ENCODE peak calls at places on chromosomes 11 and 22, in eight cellular contexts. C is neural progenitor cell, L is PC-3, Y is GM23338, P is HCT116, Z is SK-N-SH, E is MM.1S, V is hepatocyte. R is an unnamed sample. For H3K27me3, the result is how much of the 10 kb centered on the place peaks cover.

GRCh38 chr11:581342-581741 is 5.1 kb downstream of the PHRF1 start:
- DNase-seq in L (no peak), E (no peak), P (no peak), Y (no peak), Z (no peak), V (no peak), C (no peak), R (no peak)

GRCh38 chr11:8767466-8768142 is 85.0 kb downstream of the RPL27A start:
- DNase-seq in P (no peak), C (no peak), Y (no peak), V (no peak), Z (no peak), L (peak), E (no peak), R (peak)

GRCh38 chr22:47001288-47001687 is 238.8 kb downstream of the TBC1D22A start:
- DNase-seq in C (no peak), E (peak), Z (no peak), V (no peak), Y (no peak), P (no peak), L (no peak), R (no peak)

GRCh38 chr11:113198907-113199660 is 115.3 kb upstream of the TTC12 start:
- DNase-seq in Z (no peak), L (peak), E (no peak), P (no peak), C (no peak), Y (no peak), V (no peak), R (no peak)

GRCh38 chr22:50544746-50545253 is 899 bp upstream of the KLHDC7B start:
- DNase-seq in E (no peak), Z (no peak), V (peak), P (no peak), L (no peak), C (no peak), Y (no peak), R (no peak)

GRCh38 chr11:66069715-66070603 is at the start of gene PACS1:
- DNase-seq in E (peak), V (peak), L (peak), Y (peak), P (no peak), Z (peak), C (peak), R (peak)

GRCh38 chr11:79498681-79499080 is 57.9 kb upstream of the TENM4 start:
- DNase-seq in Y (no peak), E (no peak), L (no peak), Z (no peak), V (no peak), C (no peak), P (no peak), R (peak)

GRCh38 chr11:82405392-82405791 is 328.3 kb downstream of the FAM181B start:
- DNase-seq in Z (no peak), V (peak), L (no peak), C (peak), Y (no peak), P (no peak), E (no peak), R (no peak)

GRCh38 chr11:116879789-116880402 is 42.5 kb upstream of the APOA1 start:
- DNase-seq in L (peak), E (peak), V (peak), C (peak), Z (peak), Y (peak), P (peak), R (peak)

GRCh38 chr11:45678962-45679361 is 13.5 kb upstream of the CHST1 start:
- DNase-seq in P (no peak), Y (no peak), C (no peak), E (no peak), V (no peak), L (no peak), Z (no peak), R (no peak)

GRCh38 chr22:39303358-39303757 is 16.1 kb downstream of the RPL3 start:
- DNase-seq in V (no peak), E (no peak), C (no peak), P (no peak), L (no peak), Y (no peak), Z (no peak), R (no peak)

GRCh38 chr11:85347291-85347690 is 279.9 kb downstream of the DLG2 start:
- DNase-seq in E (no peak), C (peak), Y (peak), Z (no peak), V (no peak), P (no peak), L (no peak), R (no peak)

GRCh38 chr11:130675456-130675855 is 227.0 kb downstream of the ADAMTS15 start:
- DNase-seq in Y (no peak), L (no peak), C (no peak), E (no peak), P (no peak), Z (no peak), V (peak), R (peak)

GRCh38 chr22:30290318-30290678 is 993 bp upstream of the CASTOR1 start:
- DNase-seq in P (no peak), E (no peak), V (no peak), Z (no peak), L (no peak), Y (no peak), C (no peak), R (peak)

GRCh38 chr11:71286701-71287643 is 34.6 kb upstream of the SHANK2 start:
- DNase-seq in L (peak), E (no peak), V (no peak), C (no peak), Y (no peak), Z (peak), P (no peak), R (peak)

GRCh38 chr11:78057462-78058055 is 6.1 kb upstream of the THRSP start:
- DNase-seq in P (no peak), V (no peak), L (no peak), Y (no peak), E (no peak), Z (no peak), C (no peak), R (no peak)

GRCh38 chr11:114307524-114308203 is 11.5 kb downstream of the NNMT start:
- DNase-seq in V (peak), P (no peak), L (peak), Z (no peak), Y (no peak), E (no peak), C (no peak), R (peak)

GRCh38 chr22:46491936-46492335 is 45.5 kb downstream of the CELSR1 start:
- DNase-seq in L (no peak), E (no peak), P (no peak), V (peak), C (no peak), Z (peak), Y (no peak), R (peak)

GRCh38 chr22:17118342-17118741 is 2.8 kb downstream of the TMEM121B start:
- DNase-seq in L (no peak), E (no peak), V (no peak), Y (no peak), Z (no peak), C (no peak), P (no peak), R (no peak)

GRCh38 chr11:12815150-12815523 is 140.9 kb downstream of the TEAD1 start:
- DNase-seq in Z (no peak), P (no peak), E (no peak), Y (no peak), C (no peak), L (no peak), V (no peak), R (no peak)
- H3K4me3 ChIP-seq in Z (peak), P (peak), E (peak), Y (no peak), C (no peak), L (no peak), V (no peak), R (peak)

DNA sequence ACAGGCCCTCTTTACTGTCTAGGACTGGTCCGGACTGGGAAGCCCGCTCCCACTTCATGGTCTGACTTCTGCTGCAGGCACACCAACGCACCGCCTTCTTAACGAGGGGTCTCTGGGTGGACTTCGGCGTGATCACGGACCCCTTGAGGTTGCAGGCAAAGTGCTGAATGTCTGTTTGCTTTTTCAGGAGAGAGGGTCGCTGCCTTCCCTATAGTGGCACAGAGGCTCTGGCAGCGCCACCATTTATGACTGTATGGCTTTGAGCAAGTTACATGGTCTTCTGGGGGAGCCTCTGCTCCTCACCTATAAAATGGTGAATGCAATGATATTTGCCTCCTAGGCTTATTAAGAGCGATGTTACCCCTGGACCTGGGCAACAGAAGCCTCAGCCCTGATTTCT is 1.4 kb upstream of the SCN4B start:
- DNase-seq in Z (no peak), E (no peak), Y (no peak), P (no peak), C (no peak), L (no peak), V (no peak), R (no peak)
- H3K27me3 ChIP-seq in Z (half or more), E (half or more), Y (half or more), P (under half), C (half or more), L (half or more), V (half or more), R (half or more)

GRCh38 chr11:123125169-123125568 is 63.2 kb upstream of the HSPA8 start:
- DNase-seq in E (no peak), P (no peak), C (no peak), Z (no peak), Y (no peak), V (no peak), L (no peak), R (no peak)

GRCh38 chr11:123116486-123116885 is 54.5 kb upstream of the HSPA8 start:
- DNase-seq in L (peak), Y (no peak), E (no peak), V (no peak), Z (no peak), P (no peak), C (no peak), R (no peak)

GRCh38 chr11:123122852-123123251 is 60.9 kb upstream of the HSPA8 start:
- DNase-seq in C (no peak), Y (no peak), P (no peak), E (peak), L (no peak), Z (no peak), V (no peak), R (no peak)

DNA sequence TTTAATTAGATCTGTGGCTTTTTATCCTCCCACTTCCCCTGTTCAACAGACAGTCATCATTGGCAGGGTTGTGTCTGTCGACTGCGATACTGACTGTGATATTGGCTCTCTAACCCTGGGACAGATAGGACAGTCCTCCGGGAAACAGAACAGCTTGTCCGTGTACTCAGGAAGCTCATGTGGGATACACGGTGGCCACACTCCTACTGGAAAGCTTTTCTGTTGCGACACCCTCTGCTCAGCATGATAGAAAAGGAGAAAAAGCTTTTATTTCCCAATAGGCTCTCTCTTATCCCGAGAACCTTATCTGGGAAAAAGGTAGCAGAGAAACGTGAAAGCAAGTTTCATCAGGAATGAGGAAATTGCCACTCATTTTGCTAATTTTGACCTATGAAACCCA is 60.4 kb upstream of the HSPA8 start:
- DNase-seq in Z (peak), V (peak), P (no peak), C (no peak), Y (no peak), L (no peak), E (no peak), R (peak)
- TF ChIP-seq EZH2phosphoT487 in Z (no peak), V (no peak), P (no peak), C (no peak), Y (no peak), L (no peak), E (no peak), R (no peak)

DNA sequence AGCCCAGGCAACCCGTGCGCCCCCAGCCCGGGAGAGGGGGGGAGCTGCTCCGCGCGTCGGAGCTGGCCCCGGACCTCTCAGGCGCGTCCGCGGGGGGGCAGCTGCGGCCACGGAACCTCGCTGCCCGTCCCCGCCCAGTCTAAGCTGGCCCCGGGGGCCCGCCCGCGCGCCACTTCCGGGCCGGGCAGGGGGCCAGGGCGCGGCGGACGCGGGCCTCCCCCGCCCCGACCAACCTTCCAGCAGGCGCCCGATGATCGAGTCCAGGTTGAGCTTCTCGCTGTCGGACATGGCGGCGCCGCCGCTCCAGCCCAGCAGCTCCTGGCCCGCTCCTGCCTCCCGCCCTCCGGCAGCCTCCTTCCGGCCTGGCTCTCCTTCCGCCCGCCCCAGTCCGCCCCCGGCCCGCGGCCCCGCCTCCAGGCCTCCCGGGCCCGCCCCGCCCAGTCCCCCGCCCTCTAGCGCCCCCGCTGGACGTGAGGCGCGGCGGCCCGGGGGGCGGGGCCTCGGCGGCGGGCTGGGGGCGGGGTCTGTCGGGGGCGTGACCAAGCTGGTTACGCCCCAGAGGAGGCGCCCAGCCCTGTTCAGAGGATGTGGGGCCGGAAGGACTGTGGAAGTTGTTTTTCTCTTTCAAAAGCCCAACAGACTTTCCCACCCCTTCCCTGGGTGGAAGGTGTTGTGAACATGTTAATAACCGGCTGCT is at the start of gene PPP1CA:
- DNase-seq in P (peak), C (peak), E (peak), V (peak), Z (peak), Y (peak), L (peak), R (peak)
- H3K4me3 ChIP-seq in P (peak), C (peak), E (peak), V (peak), Z (peak), Y (peak), L (peak), R (peak)

DNA sequence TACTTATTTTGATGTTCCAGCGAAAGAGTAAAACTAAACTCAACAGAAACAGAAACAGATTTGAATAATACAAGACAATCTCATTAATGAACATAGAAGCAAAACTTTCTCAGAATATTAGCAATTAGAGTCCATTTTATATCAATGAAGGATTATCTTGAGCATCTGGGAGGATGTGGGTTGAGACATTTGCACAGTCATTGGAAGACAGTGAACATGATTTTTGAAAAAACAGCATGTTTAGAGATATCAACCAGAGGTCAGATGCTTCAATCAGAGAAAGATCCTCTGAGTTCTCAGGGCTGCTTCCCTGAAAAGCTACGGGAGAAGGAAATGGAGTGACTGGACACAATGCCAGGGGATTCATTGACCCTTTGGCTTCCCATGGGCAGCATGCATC is 35.9 kb upstream of the VPREB1 start:
- DNase-seq in P (no peak), E (no peak), V (no peak), Y (no peak), C (no peak), L (no peak), Z (no peak), R (no peak)
- H3K27me3 ChIP-seq in P (under half), E (under half), V (under half), Y (half or more), C (half or more), L (under half), Z (under half), R (under half)

DNA sequence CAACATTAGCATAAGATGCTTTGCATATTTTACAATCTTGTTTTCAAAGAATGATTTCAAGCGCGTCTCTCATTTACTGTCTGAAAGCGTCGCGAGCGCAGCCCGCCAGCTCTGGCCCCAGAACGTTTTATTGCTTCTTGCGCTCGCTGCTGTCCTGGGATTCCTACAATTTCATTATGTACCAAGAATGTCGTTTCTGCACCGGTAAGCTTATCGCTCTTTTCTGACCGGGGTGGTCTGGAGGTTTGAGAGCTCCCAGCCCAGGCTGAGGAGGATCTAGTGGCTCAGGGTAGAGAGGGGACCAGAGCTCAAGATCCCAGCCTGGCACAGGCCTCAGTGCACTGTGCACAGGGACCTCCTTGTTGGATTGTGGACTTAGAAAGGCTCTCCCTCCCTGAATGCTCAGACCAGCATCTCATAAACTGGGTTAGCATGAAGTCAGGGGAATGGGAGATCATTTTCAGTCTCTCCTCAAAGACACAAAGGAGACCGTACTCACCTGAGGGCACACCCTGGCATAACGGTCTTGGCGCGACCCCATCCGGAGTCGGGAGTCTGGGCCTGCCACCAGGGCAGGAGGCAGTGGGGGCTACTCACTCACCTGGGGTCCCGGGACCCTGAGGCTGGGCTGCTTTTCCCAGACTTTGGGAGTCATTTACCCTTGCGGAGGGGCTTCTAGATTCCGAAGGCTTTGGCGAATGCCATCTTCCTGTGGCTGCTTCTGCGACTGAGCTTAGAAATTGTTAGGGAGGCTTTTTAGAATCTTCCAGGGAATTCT is 817.4 kb downstream of the BRD1 start:
- DNase-seq in C (no peak), L (no peak), E (no peak), V (no peak), Z (peak), Y (no peak), P (no peak), R (no peak)
- TF ChIP-seq EZH2phosphoT487 in C (no peak), L (no peak), E (no peak), V (no peak), Z (no peak), Y (no peak), P (no peak), R (no peak)

GRCh38 chr11:94708642-94709041 is 59.5 kb upstream of the AMOTL1 start:
- DNase-seq in L (peak), E (no peak), C (no peak), Y (no peak), V (no peak), P (no peak), Z (no peak), R (no peak)

GRCh38 chr11:94702481-94702880 is 65.7 kb upstream of the AMOTL1 start:
- DNase-seq in L (no peak), P (no peak), Y (no peak), Z (no peak), C (no peak), E (no peak), V (no peak), R (no peak)

GRCh38 chr11:94705419-94705818 is 62.7 kb upstream of the AMOTL1 start:
- DNase-seq in L (no peak), P (no peak), C (no peak), E (no peak), Y (no peak), V (no peak), Z (no peak), R (no peak)

GRCh38 chr11:94708176-94708575 is 60.0 kb upstream of the AMOTL1 start:
- DNase-seq in V (no peak), C (no peak), Z (no peak), L (no peak), P (no peak), E (no peak), Y (no peak), R (no peak)

GRCh38 chr11:94706211-94706610 is 61.9 kb upstream of the AMOTL1 start:
- DNase-seq in P (no peak), Y (no peak), L (peak), V (peak), C (no peak), Z (no peak), E (no peak), R (peak)
- H3K4me3 ChIP-seq in P (no peak), Y (no peak), L (peak), V (no peak), C (no peak), Z (no peak), E (no peak), R (peak)

GRCh38 chr22:37164535-37164887 is 14.8 kb upstream of the IL2RB start:
- DNase-seq in Z (no peak), Y (no peak), V (no peak), E (no peak), C (no peak), L (no peak), P (no peak), R (no peak)

GRCh38 chr22:37166675-37167066 is 17.0 kb upstream of the IL2RB start:
- DNase-seq in Z (peak), Y (peak), E (peak), C (peak), P (no peak), V (peak), L (peak), R (peak)

GRCh38 chr22:37165066-37165465 is 15.3 kb upstream of the IL2RB start:
- DNase-seq in Y (no peak), L (no peak), Z (no peak), V (no peak), P (no peak), E (no peak), C (no peak), R (no peak)

GRCh38 chr22:37167176-37167980 is 17.7 kb upstream of the IL2RB start:
- DNase-seq in P (no peak), L (no peak), Z (no peak), V (no peak), C (no peak), Y (no peak), E (no peak), R (no peak)

GRCh38 chr22:37165940-37166674 is 16.4 kb upstream of the IL2RB start:
- DNase-seq in V (no peak), Z (no peak), C (no peak), Y (no peak), P (no peak), E (no peak), L (no peak), R (no peak)
- H3K27me3 ChIP-seq in V (under half), Z (under half), C (under half), Y (under half), P (under half), E (under half), L (under half), R (under half)